ENCODE peak calls at places on chromosome 18, in four cellular contexts. X is tibial artery, C is pancreas, T is mammary epithelial cell. N is an unnamed sample.

GRCh38 chr18:596288-596881 is 403 bp upstream of the CLUL1 start:
- DNase-seq in X (no peak), C (peak), T (peak), N (no peak)

GRCh38 chr18:13136056-13136688 is 82.4 kb upstream of the LDLRAD4 start:
- DNase-seq in X (no peak), C (no peak), T (peak), N (no peak)

GRCh38 chr18:24590946-24591345 is 130.5 kb downstream of the HRH4 start:
- DNase-seq in X (no peak), C (no peak), T (no peak), N (no peak)

GRCh38 chr18:30748541-30748940 is 294.0 kb downstream of the DSC3 start:
- DNase-seq in X (no peak), C (no peak), T (no peak), N (no peak)

GRCh38 chr18:75066223-75066622 is 142.7 kb downstream of the PTGR3 start:
- DNase-seq in X (no peak), C (no peak), T (no peak), N (no peak)

GRCh38 chr18:78542204-78542603 is 437.4 kb upstream of the SALL3 start:
- DNase-seq in X (peak), C (peak), T (peak), N (no peak)

GRCh38 chr18:6401687-6402086 is 13.0 kb downstream of the L3MBTL4 start:
- DNase-seq in X (no peak), C (no peak), T (no peak), N (peak)

GRCh38 chr18:7878265-7879173 is 311.4 kb downstream of the PTPRM start:
- DNase-seq in X (no peak), C (no peak), T (no peak), N (no peak)

GRCh38 chr18:78619854-78620253 is 359.8 kb upstream of the SALL3 start:
- DNase-seq in X (no peak), C (no peak), T (no peak), N (no peak)

GRCh38 chr18:8034674-8035073 is 467.6 kb downstream of the PTPRM start:
- DNase-seq in X (no peak), C (no peak), T (no peak), N (no peak)

GRCh38 chr18:54284967-54285785 is 15.9 kb downstream of the POLI start:
- DNase-seq in X (no peak), C (no peak), T (peak), N (no peak)

GRCh38 chr18:35513181-35513932 is 15.6 kb upstream of the INO80C start:
- DNase-seq in X (peak), C (peak), T (peak), N (no peak)

GRCh38 chr18:73835656-73836055 is 312.0 kb downstream of the FBXO15 start:
- DNase-seq in X (no peak), C (no peak), T (no peak), N (no peak)

GRCh38 chr18:25233582-25234362 is 118.2 kb downstream of the ZNF521 start:
- DNase-seq in X (no peak), C (no peak), T (no peak), N (no peak)

GRCh38 chr18:23650963-23651927 is 11.5 kb downstream of the ANKRD29 start:
- DNase-seq in X (no peak), C (no peak), T (peak), N (no peak)

GRCh38 chr18:7616661-7617060 is 49.5 kb downstream of the PTPRM start:
- DNase-seq in X (no peak), C (no peak), T (no peak), N (no peak)

GRCh38 chr18:78698914-78699313 is 280.7 kb upstream of the SALL3 start:
- DNase-seq in X (no peak), C (no peak), T (no peak), N (no peak)

GRCh38 chr18:46338213-46338612 is 234.0 kb downstream of the HAUS1 start:
- DNase-seq in X (no peak), C (no peak), T (no peak), N (no peak)

GRCh38 chr18:26524952-26525351 is 23.4 kb downstream of the KCTD1 start:
- DNase-seq in X (no peak), C (no peak), T (no peak), N (no peak)

GRCh38 chr18:26521617-26522016 is 26.7 kb downstream of the KCTD1 start:
- DNase-seq in X (no peak), C (no peak), T (no peak), N (no peak)

GRCh38 chr18:26524002-26524401 is 24.4 kb downstream of the KCTD1 start:
- DNase-seq in X (no peak), C (no peak), T (no peak), N (no peak)

GRCh38 chr18:26526966-26527234 is 21.5 kb downstream of the KCTD1 start:
- DNase-seq in X (no peak), C (no peak), T (no peak), N (no peak)

GRCh38 chr18:26526128-26526965 is 22.0 kb downstream of the KCTD1 start:
- DNase-seq in X (no peak), C (no peak), T (no peak), N (no peak)
- H3K27ac ChIP-seq in X (no peak), C (no peak), T (no peak), N (no peak)

GRCh38 chr18:76584414-76585310 is 89.6 kb upstream of the ZNF516 start:
- DNase-seq in X (no peak), C (no peak), T (no peak), N (no peak)

GRCh38 chr18:76581261-76581660 is 86.2 kb upstream of the ZNF516 start:
- DNase-seq in X (no peak), C (no peak), T (no peak), N (no peak)

GRCh38 chr18:76578571-76579300 is 83.7 kb upstream of the ZNF516 start:
- DNase-seq in X (no peak), C (no peak), T (no peak), N (no peak)

GRCh38 chr18:76579301-76579695 is 84.3 kb upstream of the ZNF516 start:
- DNase-seq in X (no peak), C (no peak), T (no peak), N (no peak)

DNA sequence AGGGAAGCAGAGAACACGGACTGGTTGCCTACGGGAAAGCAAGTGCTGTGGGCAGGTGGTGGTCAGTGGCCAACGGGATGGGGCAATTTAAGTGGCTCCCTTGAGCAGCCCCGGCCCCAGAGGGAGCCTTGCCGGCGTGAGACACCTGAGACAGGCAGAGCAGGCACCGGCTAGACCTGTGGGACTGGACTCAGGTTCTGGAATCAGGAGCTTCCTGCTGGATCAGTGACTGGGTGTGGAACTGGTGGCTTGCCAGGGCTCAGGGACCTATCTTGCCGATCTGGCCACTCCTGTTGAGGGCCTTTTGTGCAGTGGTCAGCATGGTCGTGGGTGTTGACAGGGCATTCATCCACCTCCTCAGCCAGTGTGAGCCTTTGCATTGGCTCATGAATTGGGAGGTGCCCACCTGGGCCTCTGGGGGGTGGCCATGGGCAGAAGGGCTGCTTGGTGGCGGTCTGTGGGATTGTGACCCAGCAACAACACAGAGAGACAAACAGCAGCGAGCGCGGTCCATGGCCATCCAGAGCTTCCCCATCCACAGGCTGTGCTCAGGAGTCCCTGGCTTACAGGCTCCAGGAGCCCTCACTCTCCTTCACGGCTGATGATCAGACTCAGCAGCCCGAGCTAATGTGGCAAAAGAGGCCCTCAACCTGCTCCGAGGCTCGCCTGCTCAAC is 85.4 kb upstream of the ZNF516 start:
- DNase-seq in X (no peak), C (no peak), T (no peak), N (no peak)
- H3K27ac ChIP-seq in X (no peak), C (no peak), T (no peak), N (no peak)

GRCh38 chr18:22223961-22224322 is 54.6 kb downstream of the GATA6 start:
- DNase-seq in X (no peak), C (no peak), T (no peak), N (no peak)
- H3K27ac ChIP-seq in X (no peak), C (no peak), T (peak), N (no peak)

GRCh38 chr18:62732631-62733030 is 17.3 kb downstream of the PHLPP1 start:
- DNase-seq in X (no peak), C (no peak), T (no peak), N (no peak)

GRCh38 chr18:62730926-62731325 is 15.6 kb downstream of the PHLPP1 start:
- DNase-seq in X (no peak), C (no peak), T (no peak), N (no peak)

GRCh38 chr18:62725896-62726295 is 10.6 kb downstream of the PHLPP1 start:
- DNase-seq in X (no peak), C (no peak), T (no peak), N (no peak)

GRCh38 chr18:62728254-62728653 is 12.9 kb downstream of the PHLPP1 start:
- DNase-seq in X (no peak), C (no peak), T (no peak), N (no peak)

DNA sequence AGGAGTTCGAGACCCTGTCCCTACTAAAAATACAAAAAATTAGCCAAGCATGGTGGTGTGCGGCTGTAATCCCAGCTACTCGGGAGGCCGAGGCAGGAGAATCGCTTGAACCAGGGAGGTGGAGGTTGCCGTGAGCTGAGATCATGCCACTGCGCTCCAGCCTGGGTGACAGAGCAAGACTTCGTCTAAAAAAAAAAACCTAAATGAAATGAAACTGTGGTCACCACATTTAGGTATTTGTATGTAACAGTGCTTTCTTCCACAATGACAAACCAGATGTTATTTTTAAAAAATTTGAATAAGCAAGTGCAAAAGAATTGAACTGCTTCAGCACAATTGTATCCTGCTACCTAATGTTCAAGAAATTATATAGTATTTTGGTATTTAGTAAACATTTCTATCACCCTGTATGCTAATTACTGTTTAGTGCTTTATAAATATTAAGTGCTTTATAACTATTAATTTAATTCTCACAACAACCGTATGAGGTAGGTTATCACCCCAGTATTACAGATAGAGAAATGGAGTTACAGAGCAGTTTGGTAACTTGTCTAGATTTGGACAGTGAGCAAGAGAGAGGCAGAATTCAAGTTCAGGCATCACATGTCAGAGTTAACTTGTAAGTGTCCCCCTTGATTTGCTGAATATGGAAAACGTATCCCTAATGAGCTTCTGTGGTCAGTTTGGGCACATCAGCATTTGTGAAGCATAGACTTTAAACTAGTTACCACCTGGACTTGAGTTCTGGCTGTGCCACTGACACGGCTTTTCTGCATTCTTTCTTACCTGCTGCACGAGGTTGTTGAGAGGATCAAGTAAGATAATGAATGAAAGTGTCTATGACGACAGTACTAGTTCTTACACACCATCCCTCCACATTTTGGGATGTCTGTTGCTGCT is 14.4 kb downstream of the PHLPP1 start:
- DNase-seq in X (no peak), C (no peak), T (no peak), N (no peak)
- H3K27ac ChIP-seq in X (no peak), C (no peak), T (no peak), N (no peak)

GRCh38 chr18:2908166-2908945 is 61.5 kb downstream of the EMILIN2 start:
- DNase-seq in X (no peak), C (no peak), T (no peak), N (no peak)

GRCh38 chr18:2907459-2908145 is 60.8 kb downstream of the EMILIN2 start:
- DNase-seq in X (no peak), C (no peak), T (no peak), N (no peak)

GRCh38 chr18:2906522-2907458 is 60.0 kb downstream of the EMILIN2 start:
- DNase-seq in X (no peak), C (no peak), T (no peak), N (no peak)

GRCh38 chr18:2903006-2903405 is 56.2 kb downstream of the EMILIN2 start:
- DNase-seq in X (peak), C (no peak), T (peak), N (no peak)

DNA sequence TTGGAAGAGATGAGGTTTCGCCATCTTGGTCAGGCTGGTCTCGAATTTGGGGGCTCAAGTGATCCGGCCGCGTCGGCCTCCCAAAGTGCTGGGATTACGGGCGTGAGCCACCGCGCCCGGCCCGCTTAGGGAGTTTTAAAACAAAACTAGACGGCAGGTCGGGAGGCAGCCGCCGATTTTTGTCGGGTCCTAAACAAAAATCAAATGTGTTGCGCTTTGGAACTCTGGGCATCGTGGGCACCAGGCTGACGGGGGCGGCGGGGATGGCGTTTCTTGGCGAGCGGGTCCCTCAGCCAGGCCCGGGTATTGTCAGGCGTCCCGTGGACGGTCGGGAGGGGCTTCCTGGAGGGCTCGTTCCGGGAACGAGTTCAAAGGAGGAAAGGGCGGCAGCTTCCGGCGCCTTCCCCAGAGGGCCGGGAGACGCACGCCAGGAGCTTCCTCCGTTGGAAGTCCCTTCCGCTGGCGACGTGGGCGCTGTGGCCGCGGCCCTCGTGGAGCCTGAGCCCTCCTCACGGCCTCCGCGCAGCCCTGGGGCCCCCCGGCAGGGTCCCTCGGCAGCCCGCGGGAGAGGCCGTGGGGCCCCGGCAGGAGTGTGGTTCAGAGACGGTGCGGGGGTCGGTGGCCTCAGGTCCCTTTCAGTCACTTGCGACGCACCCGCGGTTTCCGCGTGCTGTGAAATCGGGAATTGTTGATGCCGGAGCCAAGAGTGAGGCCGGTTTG is 59.2 kb downstream of the EMILIN2 start:
- DNase-seq in X (peak), C (no peak), T (no peak), N (no peak)
- H3K27ac ChIP-seq in X (peak), C (peak), T (no peak), N (no peak)

DNA sequence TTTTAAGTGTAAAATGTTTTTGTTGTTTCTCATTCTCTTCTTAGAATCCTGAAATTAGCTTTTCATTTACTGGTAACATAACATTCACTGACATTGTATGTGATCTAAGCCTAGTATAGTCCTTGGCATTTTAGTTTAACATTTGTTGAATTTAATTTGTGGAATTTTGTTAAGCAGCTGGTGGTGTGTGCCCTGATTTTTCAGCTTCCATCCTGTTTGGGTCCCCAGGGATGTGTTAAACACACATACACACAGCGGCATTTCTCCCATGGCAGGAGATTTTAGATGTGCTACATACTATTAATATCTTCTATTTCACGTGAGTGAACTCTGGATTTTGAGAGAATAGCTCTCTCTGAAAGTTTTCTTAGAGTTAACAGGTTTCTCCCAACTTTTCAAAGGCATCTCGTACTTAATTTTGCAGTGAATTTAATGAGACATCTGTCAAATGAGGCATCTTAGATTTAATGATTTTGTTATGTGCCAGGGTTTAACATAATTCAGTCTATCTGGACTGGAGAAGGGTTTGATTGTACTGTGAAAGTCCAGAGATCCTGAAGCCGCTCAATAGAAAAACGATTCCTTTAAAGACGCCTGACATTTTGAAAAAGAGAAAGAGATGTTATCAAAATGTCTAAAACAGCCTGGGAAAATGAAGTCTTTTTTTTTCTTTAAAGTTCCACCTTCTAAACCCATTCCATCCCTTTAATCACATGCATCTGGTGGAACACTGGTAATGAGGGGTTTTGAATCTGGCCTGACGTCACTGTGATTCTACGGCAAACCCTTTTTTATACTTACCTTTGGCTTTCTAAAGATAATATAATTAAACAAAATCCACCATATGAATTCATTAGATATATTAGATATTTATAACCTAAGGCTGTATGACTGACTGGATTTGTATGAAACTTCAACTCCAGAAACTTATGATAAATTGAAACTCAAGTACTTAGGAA is 6.8 kb downstream of the PHLPP1 start:
- DNase-seq in X (no peak), C (no peak), T (no peak), N (no peak)
- H3K27ac ChIP-seq in X (peak), C (no peak), T (no peak), N (peak)

N was measured in substantia nigra.